ENCODE peak calls at places on chromosome 14, in eight cellular contexts. R is CD4-positive, alpha-beta T cell; O is aorta; G is cardiac muscle cell; Q is suprapubic skin; Y is caudate nucleus; C is tibial artery; X is right cardiac atrium. W is an unnamed sample.

GRCh38 chr14:52267501-52268190 is at the start of gene PTGDR:
- DNase-seq in X (peak), C (no peak), Y (peak), Q (no peak), R (peak), G (peak), O (peak), W (peak)

GRCh38 chr14:99268776-99269510 is 3.1 kb downstream of the BCL11B start:
- DNase-seq in G (no peak), C (peak), Y (no peak), X (no peak), O (no peak), R (no peak), Q (no peak), W (no peak)

GRCh38 chr14:97851438-97851995 is 1054.3 kb downstream of the VRK1 start:
- DNase-seq in G (no peak), O (no peak), R (no peak), X (no peak), Q (no peak), Y (peak), C (no peak), W (no peak)

GRCh38 chr14:91866061-91866460 is 1.3 kb downstream of the TC2N start:
- DNase-seq in G (no peak), Q (no peak), C (no peak), O (no peak), R (peak), Y (no peak), X (no peak), W (peak)

GRCh38 chr14:91899213-91899612 is 31.9 kb upstream of the TC2N start:
- DNase-seq in G (no peak), Y (no peak), C (no peak), O (no peak), Q (no peak), X (no peak), R (peak), W (no peak)

GRCh38 chr14:36517242-36518030 is 2.6 kb downstream of the NKX2-1 start:
- DNase-seq in X (no peak), R (no peak), Q (no peak), Y (no peak), O (no peak), C (no peak), G (no peak), W (no peak)

GRCh38 chr14:55191881-55192616 is 664 bp upstream of the DLGAP5 start:
- DNase-seq in G (no peak), Q (no peak), R (no peak), C (no peak), O (no peak), X (no peak), Y (no peak), W (no peak)

GRCh38 chr14:21455592-21455911 is 371 bp downstream of the CHD8 start:
- DNase-seq in G (no peak), Y (no peak), O (no peak), X (no peak), Q (no peak), R (no peak), C (no peak), W (peak)

GRCh38 chr14:37472906-37473305 is 122.1 kb downstream of the FOXA1 start:
- DNase-seq in O (no peak), Y (no peak), R (no peak), C (no peak), G (no peak), Q (no peak), X (no peak), W (no peak)

GRCh38 chr14:101369194-101369915 is 191.9 kb upstream of the DIO3 start:
- DNase-seq in R (no peak), X (no peak), Q (no peak), O (no peak), G (no peak), C (peak), Y (no peak), W (no peak)

GRCh38 chr14:22471545-22472121 is 117.4 kb downstream of the DAD1 start:
- DNase-seq in X (peak), Y (no peak), C (no peak), R (no peak), Q (no peak), G (peak), O (peak), W (peak)

GRCh38 chr14:36700656-36701055 is 39.0 kb downstream of the PAX9 start:
- DNase-seq in G (no peak), C (no peak), Y (no peak), Q (no peak), X (no peak), O (no peak), R (no peak), W (no peak)

GRCh38 chr14:39217214-39217879 is 16.4 kb upstream of the MIA2 start:
- DNase-seq in C (no peak), Q (no peak), X (no peak), Y (no peak), O (no peak), R (no peak), G (no peak), W (peak)

GRCh38 chr14:87691482-87691881 is 301.5 kb downstream of the GALC start:
- DNase-seq in C (no peak), Y (no peak), Q (no peak), R (no peak), X (peak), O (no peak), G (peak), W (no peak)

GRCh38 chr14:54366726-54367707 is 29.8 kb upstream of the CDKN3 start:
- DNase-seq in X (no peak), Y (peak), O (no peak), R (peak), Q (no peak), G (peak), C (no peak), W (peak)

GRCh38 chr14:84527706-84528105 is 1002.2 kb upstream of the FLRT2 start:
- DNase-seq in O (no peak), Y (no peak), R (no peak), Q (no peak), G (no peak), X (no peak), C (no peak), W (no peak)

GRCh38 chr14:105979446-105979845 is 453.1 kb downstream of the TMEM121 start:
- DNase-seq in Y (no peak), X (no peak), G (no peak), Q (no peak), C (no peak), R (no peak), O (no peak), W (no peak)

DNA sequence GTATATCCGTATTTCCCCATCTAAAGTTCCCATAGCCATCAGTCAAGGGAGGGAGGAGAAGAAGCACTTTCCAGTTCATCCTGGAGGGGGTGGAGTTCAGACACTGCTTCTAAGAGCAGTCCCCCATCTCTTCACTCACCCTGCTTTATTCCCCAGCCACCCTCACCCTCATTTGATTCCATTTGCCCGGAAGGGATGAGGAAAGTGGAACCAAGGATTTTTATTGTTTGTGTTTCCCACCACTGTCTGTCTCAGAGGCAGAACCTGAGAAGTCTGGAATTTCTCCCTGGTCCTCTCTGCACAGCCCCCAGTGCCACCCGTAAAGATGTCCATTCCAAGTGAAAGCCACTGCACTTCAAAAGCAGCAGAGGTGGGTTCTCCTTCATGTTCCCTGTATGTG is 134.2 kb upstream of the HIF1A start:
- DNase-seq in Y (no peak), X (no peak), O (no peak), Q (no peak), R (no peak), C (no peak), G (no peak), W (no peak)
- H3K27ac ChIP-seq in Y (no peak), X (peak), O (no peak), Q (peak), R (no peak), C (peak), G (peak), W (peak)

GRCh38 chr14:104680056-104680805 is 9.2 kb upstream of the INF2 start:
- DNase-seq in Y (peak), R (no peak), C (peak), G (no peak), O (peak), X (peak), Q (no peak), W (peak)
- H3K27ac ChIP-seq in Y (peak), R (no peak), C (peak), G (peak), O (no peak), X (no peak), Q (peak), W (peak)

GRCh38 chr14:69542311-69542710 is 32.4 kb downstream of the CCDC177 start:
- DNase-seq in C (no peak), O (no peak), X (no peak), R (no peak), Q (no peak), Y (peak), G (no peak), W (no peak)

GRCh38 chr14:69553221-69553620 is 21.4 kb downstream of the CCDC177 start:
- DNase-seq in Y (no peak), G (no peak), X (no peak), Q (no peak), R (no peak), C (no peak), O (no peak), W (peak)

GRCh38 chr14:69548566-69548965 is 26.1 kb downstream of the CCDC177 start:
- DNase-seq in G (no peak), X (no peak), C (no peak), Q (no peak), Y (no peak), O (no peak), R (no peak), W (no peak)

GRCh38 chr14:69543341-69544249 is 31.1 kb downstream of the CCDC177 start:
- DNase-seq in X (no peak), Y (no peak), O (peak), G (no peak), C (no peak), Q (no peak), R (no peak), W (peak)

DNA sequence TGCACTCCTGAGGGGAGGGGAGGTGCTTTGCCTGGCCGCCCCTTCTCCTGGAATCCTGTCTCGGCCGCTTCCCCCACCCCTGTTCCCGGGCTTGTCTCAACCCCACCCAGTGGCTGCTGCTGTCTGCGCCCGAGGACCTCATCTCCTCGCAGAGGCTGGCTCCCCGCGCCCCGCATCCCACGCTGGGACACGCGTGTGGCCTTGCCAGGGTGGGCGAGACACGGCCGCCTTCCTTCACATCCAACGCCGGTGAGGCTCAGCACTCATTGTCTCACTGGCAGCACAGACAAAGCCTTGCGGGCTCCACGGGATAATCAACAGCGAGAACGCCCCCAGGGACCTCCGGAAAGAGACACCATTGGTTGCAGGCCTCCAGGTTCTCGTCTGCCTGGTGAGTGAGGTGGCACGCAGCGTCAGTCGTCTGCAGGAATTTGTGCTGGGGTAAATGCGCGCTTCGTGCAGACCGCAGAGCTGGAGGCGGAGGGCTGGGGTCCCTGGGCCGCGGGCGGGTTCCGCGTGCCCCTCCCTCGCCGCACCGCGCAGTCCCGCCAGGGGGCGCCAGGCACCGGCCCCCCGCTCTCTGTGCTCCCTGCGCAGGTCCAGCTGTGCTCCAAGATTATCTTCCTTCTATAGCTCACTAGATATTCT is 26.8 kb downstream of the CCDC177 start:
- DNase-seq in X (peak), Y (peak), Q (no peak), G (peak), C (no peak), O (no peak), R (no peak), W (no peak)
- H3K27ac ChIP-seq in X (no peak), Y (peak), Q (no peak), G (no peak), C (no peak), O (no peak), R (no peak), W (no peak)

DNA sequence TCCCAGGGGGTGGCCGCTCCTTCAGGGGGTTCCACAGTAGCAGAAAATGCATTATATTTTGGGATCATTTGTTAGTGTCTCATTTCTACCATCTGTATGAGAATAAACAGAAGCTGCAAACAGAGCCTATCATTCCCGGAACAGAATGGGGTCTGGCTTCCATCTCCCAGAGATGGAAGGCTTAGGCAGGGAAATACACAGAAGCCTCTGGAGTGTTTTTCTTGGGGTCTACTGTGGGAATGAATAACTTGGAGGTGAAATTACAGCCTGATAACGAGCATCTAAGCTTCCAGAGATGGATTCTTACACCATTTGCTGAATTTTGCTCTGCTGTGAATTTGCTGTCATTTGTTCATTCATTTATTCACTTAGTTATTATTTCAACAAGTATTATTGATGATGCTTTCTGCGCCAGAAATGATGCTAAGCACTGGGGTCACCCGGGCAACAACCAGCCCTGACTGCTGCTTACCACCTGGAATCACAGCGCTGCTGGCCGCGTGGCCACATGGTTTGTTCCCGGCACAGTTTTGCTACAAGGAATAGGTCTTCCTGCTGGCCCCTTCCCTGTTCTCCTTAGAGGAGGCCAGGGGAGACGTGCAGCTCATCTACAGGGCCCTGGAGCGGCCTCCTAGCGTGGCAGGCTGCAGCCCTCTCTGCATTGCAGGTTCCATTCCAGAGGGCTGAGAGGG is 6.9 kb downstream of the JDP2 start:
- DNase-seq in X (no peak), R (no peak), C (no peak), Q (peak), Y (no peak), G (no peak), O (no peak), W (no peak)
- H3K27ac ChIP-seq in X (no peak), R (no peak), C (no peak), Q (no peak), Y (no peak), G (peak), O (no peak), W (no peak)

DNA sequence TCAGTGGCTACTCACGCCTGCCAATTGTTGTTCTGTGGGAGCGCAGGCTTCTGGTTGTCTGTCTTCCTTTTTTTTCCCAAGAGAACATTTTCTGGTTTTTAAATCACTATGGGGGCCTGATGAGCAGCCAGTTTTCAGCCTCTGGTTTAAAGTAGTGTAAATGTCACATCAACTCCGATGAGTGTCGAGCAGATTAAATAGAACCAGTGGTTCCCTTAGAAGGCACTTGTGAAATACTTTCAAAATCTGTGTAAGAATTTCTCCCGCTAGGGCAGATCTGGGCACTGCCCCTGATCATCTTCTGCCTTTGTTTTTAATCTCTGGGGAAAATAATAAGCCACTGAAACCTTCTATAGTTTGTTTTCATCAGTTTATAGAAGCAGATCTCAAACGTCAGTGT is 130.4 kb downstream of the PRIMA1 start:
- DNase-seq in G (no peak), O (no peak), R (no peak), Q (no peak), C (no peak), Y (no peak), X (no peak), W (no peak)
- H3K27ac ChIP-seq in G (no peak), O (no peak), R (no peak), Q (no peak), C (no peak), Y (no peak), X (no peak), W (no peak)

DNA sequence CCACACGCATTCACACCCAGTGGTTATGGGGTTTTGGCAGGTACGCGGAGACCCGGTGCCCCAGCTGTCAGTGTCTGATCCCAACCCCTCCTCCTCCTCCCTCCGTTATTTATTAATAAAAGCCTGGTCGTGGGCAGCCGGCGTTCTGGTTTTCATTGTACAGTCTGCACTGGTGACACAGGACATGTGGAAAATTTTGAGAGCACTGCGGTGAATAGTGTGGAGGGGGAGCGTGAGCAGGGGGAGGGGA is 11.5 kb upstream of the IRF2BPL start:
- DNase-seq in G (no peak), O (no peak), X (no peak), Y (no peak), Q (no peak), R (no peak), C (no peak), W (no peak)
- H3K27ac ChIP-seq in G (peak), O (peak), X (peak), Y (peak), Q (peak), R (peak), C (peak), W (peak)